ENCODE peak calls at places on chromosomes 13 and 19, in eight cellular contexts. One of them, this sample, is unnamed.

GRCh38 chr13:112953591-112954487 is 15.2 kb upstream of the MCF2L start:
- DNase-seq in CD8-positive, alpha-beta T cell: no peak
- DNase-seq in mesothelial cell of epicardium: no peak
- DNase-seq in GM20000: no peak
- DNase-seq in AG09309: no peak
- DNase-seq in A549: no peak
- DNase-seq in psoas muscle: no peak
- DNase-seq in Calu3: no peak
- DNase-seq in this sample: no peak

GRCh38 chr13:49214917-49215376 is 5.2 kb upstream of the MLNR start:
- DNase-seq in GM20000: peak; percentile 51
- DNase-seq in AG09309: no peak
- DNase-seq in CD8-positive, alpha-beta T cell: peak; percentile 11
- DNase-seq in Calu3: peak; percentile 26
- DNase-seq in A549: no peak
- DNase-seq in mesothelial cell of epicardium: no peak
- DNase-seq in psoas muscle: no peak
- DNase-seq in this sample: no peak

GRCh38 chr19:48627211-48627864 is 8.0 kb downstream of the SPHK2 start:
- DNase-seq in A549: no peak
- DNase-seq in AG09309: no peak
- DNase-seq in CD8-positive, alpha-beta T cell: no peak
- DNase-seq in mesothelial cell of epicardium: no peak
- DNase-seq in GM20000: no peak
- DNase-seq in psoas muscle: no peak
- DNase-seq in Calu3: peak; percentile 60
- DNase-seq in this sample: no peak

GRCh38 chr13:73991884-73992283 is 142.3 kb downstream of the KLF12 start:
- DNase-seq in AG09309: no peak
- DNase-seq in psoas muscle: no peak
- DNase-seq in A549: no peak
- DNase-seq in CD8-positive, alpha-beta T cell: no peak
- DNase-seq in Calu3: no peak
- DNase-seq in mesothelial cell of epicardium: no peak
- DNase-seq in GM20000: no peak
- DNase-seq in this sample: no peak

GRCh38 chr13:94829201-94829600 is 116.9 kb upstream of the SOX21 start:
- DNase-seq in A549: no peak
- DNase-seq in CD8-positive, alpha-beta T cell: no peak
- DNase-seq in mesothelial cell of epicardium: no peak
- DNase-seq in GM20000: no peak
- DNase-seq in Calu3: no peak
- DNase-seq in psoas muscle: no peak
- DNase-seq in AG09309: no peak
- DNase-seq in this sample: no peak

GRCh38 chr13:48567521-48568331 is 34.8 kb upstream of the RCBTB2 start:
- DNase-seq in psoas muscle: no peak
- DNase-seq in Calu3: no peak
- DNase-seq in mesothelial cell of epicardium: no peak
- DNase-seq in AG09309: no peak
- DNase-seq in CD8-positive, alpha-beta T cell: no peak
- DNase-seq in GM20000: no peak
- DNase-seq in A549: no peak
- DNase-seq in this sample: no peak

GRCh38 chr19:45151821-45152503 is 8.8 kb downstream of the NKPD1 start:
- DNase-seq in A549: no peak
- DNase-seq in CD8-positive, alpha-beta T cell: no peak
- DNase-seq in psoas muscle: no peak
- DNase-seq in GM20000: peak; percentile 41
- DNase-seq in AG09309: no peak
- DNase-seq in Calu3: no peak
- DNase-seq in mesothelial cell of epicardium: no peak
- DNase-seq in this sample: no peak

GRCh38 chr19:35715981-35716734 is 1.6 kb upstream of the KMT2B start:
- DNase-seq in CD8-positive, alpha-beta T cell: no peak
- DNase-seq in AG09309: no peak
- DNase-seq in Calu3: peak; percentile 71
- DNase-seq in psoas muscle: peak; percentile 81
- DNase-seq in A549: peak; percentile 90
- DNase-seq in GM20000: no peak
- DNase-seq in mesothelial cell of epicardium: peak; percentile 49
- DNase-seq in this sample: no peak

GRCh38 chr19:2537544-2537943 is 61.6 kb downstream of the GADD45B start:
- DNase-seq in CD8-positive, alpha-beta T cell: no peak
- DNase-seq in GM20000: no peak
- DNase-seq in mesothelial cell of epicardium: no peak
- DNase-seq in A549: no peak
- DNase-seq in Calu3: no peak
- DNase-seq in psoas muscle: peak; percentile 45
- DNase-seq in AG09309: no peak
- DNase-seq in this sample: no peak

GRCh38 chr19:11576186-11576585 is 1.3 kb downstream of the ACP5 start:
- DNase-seq in CD8-positive, alpha-beta T cell: no peak
- DNase-seq in mesothelial cell of epicardium: no peak
- DNase-seq in AG09309: no peak
- DNase-seq in Calu3: no peak
- DNase-seq in GM20000: no peak
- DNase-seq in A549: no peak
- DNase-seq in psoas muscle: no peak
- DNase-seq in this sample: no peak

GRCh38 chr19:48741222-48741999 is 1.0 kb upstream of the RASIP1 start:
- DNase-seq in Calu3: peak; percentile 37
- DNase-seq in psoas muscle: peak; percentile 76
- DNase-seq in GM20000: peak; percentile 69
- DNase-seq in AG09309: no peak
- DNase-seq in mesothelial cell of epicardium: no peak
- DNase-seq in CD8-positive, alpha-beta T cell: no peak
- DNase-seq in A549: peak; percentile 66
- DNase-seq in this sample: no peak

GRCh38 chr13:33015275-33015674 is 948 bp upstream of the KL start:
- DNase-seq in CD8-positive, alpha-beta T cell: no peak
- DNase-seq in mesothelial cell of epicardium: no peak
- DNase-seq in Calu3: no peak
- DNase-seq in GM20000: peak; percentile 27
- DNase-seq in A549: no peak
- DNase-seq in AG09309: no peak
- DNase-seq in psoas muscle: no peak
- DNase-seq in this sample: no peak

GRCh38 chr13:58324130-58324529 is 692.6 kb downstream of the PCDH17 start:
- DNase-seq in psoas muscle: no peak
- DNase-seq in mesothelial cell of epicardium: no peak
- DNase-seq in A549: no peak
- DNase-seq in CD8-positive, alpha-beta T cell: no peak
- DNase-seq in Calu3: no peak
- DNase-seq in GM20000: no peak
- DNase-seq in AG09309: no peak
- DNase-seq in this sample: no peak

GRCh38 chr13:65336916-65337315 is 1893.2 kb downstream of the PCDH9 start:
- DNase-seq in mesothelial cell of epicardium: no peak
- DNase-seq in A549: no peak
- DNase-seq in psoas muscle: no peak
- DNase-seq in AG09309: peak; percentile 14
- DNase-seq in CD8-positive, alpha-beta T cell: no peak
- DNase-seq in GM20000: no peak
- DNase-seq in Calu3: no peak
- DNase-seq in this sample: no peak

GRCh38 chr13:99600318-99600717 is 99.0 kb downstream of the TM9SF2 start:
- DNase-seq in mesothelial cell of epicardium: no peak
- DNase-seq in CD8-positive, alpha-beta T cell: no peak
- DNase-seq in Calu3: no peak
- DNase-seq in psoas muscle: no peak
- DNase-seq in A549: no peak
- DNase-seq in GM20000: no peak
- DNase-seq in AG09309: no peak
- DNase-seq in this sample: no peak

GRCh38 chr13:51347099-51347498 is 7.6 kb downstream of the SERPINE3 start:
- DNase-seq in Calu3: no peak
- DNase-seq in mesothelial cell of epicardium: no peak
- DNase-seq in A549: no peak
- DNase-seq in psoas muscle: no peak
- DNase-seq in AG09309: no peak
- DNase-seq in GM20000: no peak
- DNase-seq in CD8-positive, alpha-beta T cell: no peak
- DNase-seq in this sample: no peak

GRCh38 chr13:99191336-99191899 is 9.2 kb upstream of the UBAC2 start:
- DNase-seq in GM20000: no peak
- DNase-seq in mesothelial cell of epicardium: no peak
- DNase-seq in psoas muscle: no peak
- DNase-seq in A549: no peak
- DNase-seq in AG09309: no peak
- DNase-seq in Calu3: no peak
- DNase-seq in CD8-positive, alpha-beta T cell: no peak
- DNase-seq in this sample: no peak

GRCh38 chr19:33673258-33673875 is 51.6 kb downstream of the CHST8 start:
- DNase-seq in A549: no peak
- DNase-seq in AG09309: no peak
- DNase-seq in Calu3: no peak
- DNase-seq in GM20000: no peak
- DNase-seq in psoas muscle: no peak
- DNase-seq in mesothelial cell of epicardium: peak; percentile 16
- DNase-seq in CD8-positive, alpha-beta T cell: no peak
- DNase-seq in this sample: no peak

GRCh38 chr13:75687145-75687763 is 51.1 kb downstream of the LMO7 start:
- DNase-seq in CD8-positive, alpha-beta T cell: no peak
- DNase-seq in psoas muscle: no peak
- DNase-seq in Calu3: no peak
- DNase-seq in A549: no peak
- DNase-seq in mesothelial cell of epicardium: no peak
- DNase-seq in GM20000: no peak
- DNase-seq in AG09309: no peak
- DNase-seq in this sample: no peak

GRCh38 chr19:51441410-51442390 is 16.6 kb downstream of the SIGLEC8 start:
- DNase-seq in AG09309: no peak
- DNase-seq in CD8-positive, alpha-beta T cell: peak; percentile 71
- DNase-seq in GM20000: peak; percentile 75
- DNase-seq in mesothelial cell of epicardium: no peak
- DNase-seq in psoas muscle: no peak
- DNase-seq in A549: no peak
- DNase-seq in Calu3: peak; percentile 18
- DNase-seq in this sample: no peak

GRCh38 chr13:72295173-72295572 is 428.2 kb upstream of the DACH1 start:
- DNase-seq in mesothelial cell of epicardium: no peak
- DNase-seq in CD8-positive, alpha-beta T cell: no peak
- DNase-seq in GM20000: no peak
- DNase-seq in AG09309: no peak
- DNase-seq in Calu3: no peak
- DNase-seq in psoas muscle: no peak
- DNase-seq in A549: no peak
- DNase-seq in this sample: no peak

GRCh38 chr13:90974249-90974954 is 373.1 kb upstream of the MIR17HG start:
- DNase-seq in psoas muscle: no peak
- DNase-seq in A549: no peak
- DNase-seq in mesothelial cell of epicardium: no peak
- DNase-seq in GM20000: no peak
- DNase-seq in CD8-positive, alpha-beta T cell: no peak
- DNase-seq in Calu3: no peak
- DNase-seq in AG09309: no peak
- DNase-seq in this sample: no peak

GRCh38 chr13:90968510-90968909 is 379.0 kb upstream of the MIR17HG start:
- DNase-seq in psoas muscle: no peak
- DNase-seq in CD8-positive, alpha-beta T cell: no peak
- DNase-seq in GM20000: peak; percentile 4
- DNase-seq in A549: peak; percentile 33
- DNase-seq in AG09309: no peak
- DNase-seq in Calu3: peak; percentile 9
- DNase-seq in mesothelial cell of epicardium: no peak
- DNase-seq in this sample: no peak
- TF ChIP-seq CTCF in psoas muscle: no peak
- TF ChIP-seq CTCF in CD8-positive, alpha-beta T cell: no peak
- TF ChIP-seq CTCF in GM20000: no peak
- TF ChIP-seq CTCF in A549: peak; percentile 65
- TF ChIP-seq CTCF in AG09309: no peak
- TF ChIP-seq CTCF in Calu3: no peak
- TF ChIP-seq CTCF in mesothelial cell of epicardium: no peak
- TF ChIP-seq CTCF in this sample: peak; percentile 53

DNA sequence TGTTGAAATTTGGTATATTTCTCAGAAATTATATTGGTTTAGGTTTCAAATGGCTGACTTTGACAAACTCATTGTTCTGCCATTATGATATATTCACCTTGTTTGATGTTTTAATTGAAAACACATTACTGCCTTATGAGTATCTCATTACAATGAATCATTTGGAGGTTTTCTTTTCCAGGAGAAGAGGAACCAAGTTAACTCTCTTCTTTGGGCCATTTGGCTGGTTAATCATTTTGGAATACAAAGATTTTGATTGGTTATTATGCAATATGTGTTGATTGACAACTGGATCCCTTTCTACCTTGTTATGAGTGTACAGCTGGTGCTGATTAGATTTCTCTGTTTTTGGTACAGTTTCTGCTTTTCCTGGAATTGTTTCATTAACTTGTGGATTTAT is 49.3 kb upstream of the RGCC start:
- DNase-seq in CD8-positive, alpha-beta T cell: no peak
- DNase-seq in GM20000: no peak
- DNase-seq in AG09309: no peak
- DNase-seq in A549: no peak
- DNase-seq in Calu3: no peak
- DNase-seq in psoas muscle: no peak
- DNase-seq in mesothelial cell of epicardium: no peak
- DNase-seq in this sample: no peak
- TF ChIP-seq CTCF in CD8-positive, alpha-beta T cell: no peak
- TF ChIP-seq CTCF in GM20000: no peak
- TF ChIP-seq CTCF in AG09309: no peak
- TF ChIP-seq CTCF in A549: no peak
- TF ChIP-seq CTCF in Calu3: no peak
- TF ChIP-seq CTCF in psoas muscle: no peak
- TF ChIP-seq CTCF in mesothelial cell of epicardium: no peak
- TF ChIP-seq CTCF in this sample: no peak

GRCh38 chr19:53455828-53456227 is 11.7 kb upstream of the ZNF813 start:
- DNase-seq in CD8-positive, alpha-beta T cell: no peak
- DNase-seq in GM20000: no peak
- DNase-seq in mesothelial cell of epicardium: no peak
- DNase-seq in A549: no peak
- DNase-seq in Calu3: no peak
- DNase-seq in AG09309: no peak
- DNase-seq in psoas muscle: no peak
- DNase-seq in this sample: no peak
- TF ChIP-seq CTCF in CD8-positive, alpha-beta T cell: no peak
- TF ChIP-seq CTCF in GM20000: no peak
- TF ChIP-seq CTCF in mesothelial cell of epicardium: no peak
- TF ChIP-seq CTCF in A549: no peak
- TF ChIP-seq CTCF in Calu3: no peak
- TF ChIP-seq CTCF in AG09309: no peak
- TF ChIP-seq CTCF in psoas muscle: no peak
- TF ChIP-seq CTCF in this sample: no peak

DNA sequence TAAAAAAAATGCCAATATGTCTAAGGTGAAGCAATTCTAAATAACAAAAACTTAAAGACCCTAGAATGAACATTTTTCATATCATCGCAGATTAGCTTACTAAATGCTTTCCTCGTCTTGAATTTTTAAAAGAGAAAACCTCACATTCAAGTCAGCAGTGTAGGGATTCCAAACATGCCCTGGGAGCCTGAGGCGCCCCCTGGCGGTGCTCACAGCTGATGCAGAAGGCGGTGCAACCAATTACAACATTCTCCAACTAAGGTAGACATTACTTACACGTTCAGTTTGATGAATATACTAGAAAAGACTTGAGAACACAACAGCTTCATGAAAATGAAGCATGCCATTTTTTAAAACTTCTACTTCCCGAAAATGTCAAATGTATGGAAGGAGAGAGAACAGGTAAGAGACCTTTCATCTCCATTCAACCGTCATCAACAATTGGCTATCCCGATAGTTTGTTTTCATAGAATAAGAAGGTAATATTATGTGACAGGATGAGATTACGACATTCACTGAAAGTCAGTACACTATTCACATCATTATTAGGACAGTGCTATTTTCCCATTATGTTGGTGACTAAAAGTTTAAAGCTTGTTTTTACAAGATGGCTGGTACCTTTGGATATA is 304.4 kb downstream of the DCLK1 start:
- DNase-seq in AG09309: no peak
- DNase-seq in mesothelial cell of epicardium: no peak
- DNase-seq in Calu3: peak; percentile 5
- DNase-seq in GM20000: no peak
- DNase-seq in psoas muscle: no peak
- DNase-seq in A549: no peak
- DNase-seq in CD8-positive, alpha-beta T cell: no peak
- DNase-seq in this sample: no peak
- TF ChIP-seq CTCF in AG09309: peak; percentile 20
- TF ChIP-seq CTCF in mesothelial cell of epicardium: no peak
- TF ChIP-seq CTCF in Calu3: no peak
- TF ChIP-seq CTCF in GM20000: peak; percentile 8
- TF ChIP-seq CTCF in psoas muscle: no peak
- TF ChIP-seq CTCF in A549: peak; percentile 12
- TF ChIP-seq CTCF in CD8-positive, alpha-beta T cell: no peak
- TF ChIP-seq CTCF in this sample: peak; percentile 36

This sample was measured in D721Med.